ENCODE peak calls at places on chromosomes 11 and 22, in four cellular contexts. A is activated CD4-positive, alpha-beta T cell treated with anti-CD3 and anti-CD28 coated beads, Interleukin-2, amount 50 U/mL, for 48 hours; Z is activated CD4-positive, CD25-positive, alpha-beta regulatory T cell treated with anti-CD3 and anti-CD28 coated beads, Interleukin-2, amount 50 U/mL, for 72 hours; J is T-cell. B is an unnamed sample.

GRCh38 chr22:47337161-47337621 is 574.7 kb downstream of the TBC1D22A start:
- DNase-seq in J (no peak), Z (no peak), A (no peak), B (peak)

GRCh38 chr22:46795140-46795539 is 32.7 kb downstream of the TBC1D22A start:
- DNase-seq in J (no peak), A (no peak), Z (no peak), B (no peak)

GRCh38 chr11:17257200-17257599 is 19.3 kb upstream of the NUCB2 start:
- DNase-seq in J (no peak), Z (no peak), A (no peak), B (no peak)

GRCh38 chr22:46934746-46935491 is 172.5 kb downstream of the TBC1D22A start:
- DNase-seq in J (no peak), Z (no peak), A (peak), B (no peak)

GRCh38 chr11:113778111-113778910 is 1.3 kb upstream of the CLDN25 start:
- DNase-seq in Z (no peak), J (no peak), A (no peak), B (no peak)

GRCh38 chr11:2579315-2580060 is 120.3 kb downstream of the KCNQ1OT1 start:
- DNase-seq in A (no peak), J (peak), Z (no peak), B (no peak)

GRCh38 chr11:88469828-88470227 is 132.3 kb upstream of the CTSC start:
- DNase-seq in A (no peak), Z (no peak), J (no peak), B (no peak)

GRCh38 chr22:41996826-41997225 is 1.8 kb upstream of the WBP2NL start:
- DNase-seq in Z (no peak), J (no peak), A (no peak), B (no peak)

GRCh38 chr22:44648085-44648820 is 53.8 kb upstream of the PRR5 start:
- DNase-seq in Z (no peak), A (no peak), J (no peak), B (no peak)

GRCh38 chr11:15969281-15969680 is 387.1 kb downstream of the SOX6 start:
- DNase-seq in J (no peak), A (no peak), Z (no peak), B (no peak)

GRCh38 chr22:27472975-27473374 is 328.6 kb downstream of the MN1 start:
- DNase-seq in J (no peak), A (no peak), Z (no peak), B (no peak)

GRCh38 chr11:1830119-1830499 is 4.7 kb upstream of the SYT8 start:
- DNase-seq in J (no peak), Z (peak), A (no peak), B (no peak)

GRCh38 chr11:122207505-122207904 is 91.5 kb upstream of the BLID start:
- DNase-seq in A (no peak), Z (no peak), J (no peak), B (no peak)

GRCh38 chr22:45997077-45997774 is 20.3 kb upstream of the WNT7B start:
- DNase-seq in J (no peak), A (no peak), Z (no peak), B (no peak)

GRCh38 chr22:46143491-46144147 is 6.7 kb upstream of the PPARA start:
- DNase-seq in Z (no peak), J (no peak), A (no peak), B (no peak)

GRCh38 chr11:20156876-20157613 is 3.2 kb downstream of the DBX1 start:
- DNase-seq in J (peak), A (peak), Z (no peak), B (peak)

GRCh38 chr11:6319879-6320410 is 356 bp downstream of the CAVIN3 start:
- DNase-seq in J (no peak), A (peak), Z (peak), B (no peak)

GRCh38 chr11:126147268-126148111 is 64.0 kb downstream of the RPUSD4 start:
- DNase-seq in Z (no peak), A (no peak), J (no peak), B (no peak)

GRCh38 chr11:125449586-125449985 is 46.5 kb downstream of the FEZ1 start:
- DNase-seq in A (no peak), J (no peak), Z (no peak), B (no peak)

GRCh38 chr11:68433541-68433940 is 27.0 kb upstream of the PPP6R3 start:
- DNase-seq in A (no peak), J (no peak), Z (no peak), B (no peak)

GRCh38 chr22:44994399-44995281 is 15.2 kb downstream of the PHF21B start:
- DNase-seq in A (no peak), J (no peak), Z (no peak), B (no peak)

GRCh38 chr11:112616292-112617088 is 344.7 kb upstream of the NCAM1 start:
- DNase-seq in Z (no peak), J (no peak), A (no peak), B (no peak)

GRCh38 chr11:117816846-117817212 is 7.7 kb downstream of the FXYD2 start:
- DNase-seq in J (no peak), Z (no peak), A (no peak), B (no peak)

GRCh38 chr11:2133481-2134021 is 5.6 kb downstream of the IGF2 start:
- DNase-seq in J (no peak), Z (no peak), A (no peak), B (no peak)